ENCODE peak calls at places on chromosome 4, in ten cellular contexts. S, O, R, V, P, X, B, Y, L and N are unnamed samples.

GRCh38 chr4:178937130-178937529 is 1494.9 kb upstream of the AGA start:
- DNase-seq in S (no peak), O (no peak), R (no peak), V (no peak), P (no peak), X (no peak), B (no peak), Y (no peak), L (no peak), N (no peak)

GRCh38 chr4:23728393-23728792 is 161.5 kb downstream of the PPARGC1A start:
- DNase-seq in S (no peak), O (peak; percentile 93), R (no peak), V (no peak), P (no peak), X (no peak), B (no peak), Y (no peak), L (no peak), N (no peak)

GRCh38 chr4:2411786-2412510 is 6.5 kb downstream of the ZFYVE28 start:
- DNase-seq in S (no peak), O (no peak), R (peak; percentile 56), V (no peak), P (no peak), X (peak; percentile 1), B (no peak), Y (no peak), L (no peak), N (no peak)

GRCh38 chr4:2663275-2663674 is 92.9 kb downstream of the TNIP2 start:
- DNase-seq in S (no peak), O (no peak), R (no peak), V (no peak), P (no peak), X (no peak), B (no peak), Y (no peak), L (peak; percentile 3), N (no peak)

GRCh38 chr4:164204434-164204833 is 549.5 kb upstream of the SMIM31 start:
- DNase-seq in S (no peak), O (peak; percentile 4), R (no peak), V (no peak), P (no peak), X (no peak), B (no peak), Y (no peak), L (no peak), N (no peak)

GRCh38 chr4:45438047-45438446 is 685.8 kb downstream of the GABRG1 start:
- DNase-seq in S (no peak), O (no peak), R (no peak), V (no peak), P (no peak), X (no peak), B (no peak), Y (no peak), L (no peak), N (no peak)

GRCh38 chr4:174217273-174218126 is 66.0 kb downstream of the FBXO8 start:
- DNase-seq in S (no peak), O (peak; percentile 51), R (peak; percentile 28), V (no peak), P (no peak), X (peak; percentile 45), B (no peak), Y (peak; percentile 73), L (no peak), N (peak; percentile 73)

GRCh38 chr4:94690851-94691254 is 66.9 kb upstream of the BMPR1B start:
- DNase-seq in S (no peak), O (peak; percentile 52), R (no peak), V (no peak), P (no peak), X (no peak), B (no peak), Y (no peak), L (no peak), N (no peak)